ENCODE peak calls at places on chromosomes 7 and 10, in five cellular contexts. One of them, this sample, is unnamed.

GRCh38 chr10:49500420-49500819 is 38.5 kb downstream of the ERCC6 start:
- DNase-seq in IMR-90: no peak
- DNase-seq in osteoblast: no peak
- DNase-seq in body of pancreas: peak; percentile 35
- DNase-seq in CD4-positive, alpha-beta memory T cell: no peak
- DNase-seq in this sample: no peak

GRCh38 chr10:104146871-104147270 is 24.9 kb downstream of the SFR1 start:
- DNase-seq in CD4-positive, alpha-beta memory T cell: no peak
- DNase-seq in body of pancreas: no peak
- DNase-seq in IMR-90: no peak
- DNase-seq in osteoblast: no peak
- DNase-seq in this sample: no peak

GRCh38 chr10:5596611-5597341 is 69.6 kb downstream of the ASB13 start:
- DNase-seq in CD4-positive, alpha-beta memory T cell: no peak
- DNase-seq in osteoblast: peak; percentile 82
- DNase-seq in body of pancreas: no peak
- DNase-seq in IMR-90: no peak
- DNase-seq in this sample: no peak

GRCh38 chr7:55111007-55111406 is 92.2 kb downstream of the EGFR start:
- DNase-seq in IMR-90: peak; percentile 80
- DNase-seq in CD4-positive, alpha-beta memory T cell: no peak
- DNase-seq in osteoblast: no peak
- DNase-seq in body of pancreas: no peak
- DNase-seq in this sample: peak; percentile 66

GRCh38 chr7:32163141-32163806 is 93.1 kb upstream of the PDE1C start:
- DNase-seq in CD4-positive, alpha-beta memory T cell: no peak
- DNase-seq in osteoblast: peak; percentile 73
- DNase-seq in IMR-90: peak; percentile 85
- DNase-seq in body of pancreas: peak; percentile 42
- DNase-seq in this sample: peak; percentile 94

GRCh38 chr10:76729804-76730203 is 907.8 kb downstream of the KCNMA1 start:
- DNase-seq in IMR-90: no peak
- DNase-seq in CD4-positive, alpha-beta memory T cell: no peak
- DNase-seq in osteoblast: no peak
- DNase-seq in body of pancreas: no peak
- DNase-seq in this sample: no peak

GRCh38 chr10:69504576-69505250 is 53.4 kb downstream of the TSPAN15 start:
- DNase-seq in body of pancreas: no peak
- DNase-seq in CD4-positive, alpha-beta memory T cell: no peak
- DNase-seq in IMR-90: no peak
- DNase-seq in osteoblast: peak; percentile 85
- DNase-seq in this sample: no peak

GRCh38 chr7:143487566-143487965 is 9.9 kb downstream of the TAS2R41 start:
- DNase-seq in CD4-positive, alpha-beta memory T cell: no peak
- DNase-seq in osteoblast: no peak
- DNase-seq in body of pancreas: peak; percentile 25
- DNase-seq in IMR-90: peak; percentile 62
- DNase-seq in this sample: no peak

GRCh38 chr10:11684717-11685645 is 57.2 kb upstream of the ECHDC3 start:
- DNase-seq in osteoblast: peak; percentile 95
- DNase-seq in body of pancreas: peak; percentile 40
- DNase-seq in IMR-90: peak; percentile 86
- DNase-seq in CD4-positive, alpha-beta memory T cell: peak; percentile 80
- DNase-seq in this sample: no peak

GRCh38 chr10:61837748-61838055 is 63.8 kb upstream of the ARID5B start:
- DNase-seq in CD4-positive, alpha-beta memory T cell: no peak
- DNase-seq in osteoblast: no peak
- DNase-seq in IMR-90: no peak
- DNase-seq in body of pancreas: no peak
- DNase-seq in this sample: no peak

GRCh38 chr10:60809157-60809556 is 30.9 kb downstream of the CDK1 start:
- DNase-seq in body of pancreas: no peak
- DNase-seq in CD4-positive, alpha-beta memory T cell: no peak
- DNase-seq in osteoblast: no peak
- DNase-seq in IMR-90: peak; percentile 75
- DNase-seq in this sample: no peak

GRCh38 chr7:83547526-83547925 is 101.4 kb downstream of the SEMA3E start:
- DNase-seq in body of pancreas: peak; percentile 80
- DNase-seq in IMR-90: peak; percentile 39
- DNase-seq in osteoblast: no peak
- DNase-seq in CD4-positive, alpha-beta memory T cell: no peak
- DNase-seq in this sample: peak; percentile 30

GRCh38 chr10:22997102-22997501 is 69.2 kb downstream of the ARMC3 start:
- DNase-seq in IMR-90: peak; percentile 15
- DNase-seq in osteoblast: peak; percentile 68
- DNase-seq in body of pancreas: no peak
- DNase-seq in CD4-positive, alpha-beta memory T cell: no peak
- DNase-seq in this sample: peak; percentile 18

GRCh38 chr10:93059975-93060886 is at the start of gene CYP26C1:
- DNase-seq in body of pancreas: no peak
- DNase-seq in IMR-90: no peak
- DNase-seq in CD4-positive, alpha-beta memory T cell: no peak
- DNase-seq in osteoblast: peak; percentile 54
- DNase-seq in this sample: no peak

GRCh38 chr7:43071604-43072003 is 40.8 kb upstream of the HECW1 start:
- DNase-seq in osteoblast: no peak
- DNase-seq in body of pancreas: no peak
- DNase-seq in IMR-90: peak; percentile 1
- DNase-seq in CD4-positive, alpha-beta memory T cell: no peak
- DNase-seq in this sample: peak; percentile 21

GRCh38 chr7:17988858-17989257 is 38.8 kb downstream of the PRPS1L1 start:
- DNase-seq in IMR-90: no peak
- DNase-seq in CD4-positive, alpha-beta memory T cell: no peak
- DNase-seq in body of pancreas: no peak
- DNase-seq in osteoblast: no peak
- DNase-seq in this sample: no peak

GRCh38 chr10:17076626-17077025 is 53.0 kb downstream of the CUBN start:
- DNase-seq in body of pancreas: no peak
- DNase-seq in osteoblast: no peak
- DNase-seq in CD4-positive, alpha-beta memory T cell: no peak
- DNase-seq in IMR-90: no peak
- DNase-seq in this sample: no peak

GRCh38 chr7:23333671-23334246 is 34.6 kb downstream of the MALSU1 start:
- DNase-seq in CD4-positive, alpha-beta memory T cell: no peak
- DNase-seq in body of pancreas: no peak
- DNase-seq in osteoblast: peak; percentile 88
- DNase-seq in IMR-90: peak; percentile 96
- DNase-seq in this sample: peak; percentile 88

GRCh38 chr7:51325937-51326336 is 9.3 kb upstream of the COBL start:
- DNase-seq in body of pancreas: no peak
- DNase-seq in osteoblast: no peak
- DNase-seq in IMR-90: no peak
- DNase-seq in CD4-positive, alpha-beta memory T cell: no peak
- DNase-seq in this sample: no peak

GRCh38 chr10:91672021-91672608 is 39.2 kb upstream of the PPP1R3C start:
- DNase-seq in IMR-90: peak; percentile 82
- DNase-seq in body of pancreas: no peak
- DNase-seq in CD4-positive, alpha-beta memory T cell: no peak
- DNase-seq in osteoblast: peak; percentile 27
- DNase-seq in this sample: peak; percentile 64

GRCh38 chr7:7157887-7158271 is 24.5 kb upstream of the C1GALT1 start:
- DNase-seq in body of pancreas: no peak
- DNase-seq in IMR-90: peak; percentile 53
- DNase-seq in CD4-positive, alpha-beta memory T cell: no peak
- DNase-seq in osteoblast: no peak
- DNase-seq in this sample: no peak

GRCh38 chr7:69962856-69963149 is 364.5 kb downstream of the AUTS2 start:
- DNase-seq in CD4-positive, alpha-beta memory T cell: no peak
- DNase-seq in body of pancreas: no peak
- DNase-seq in IMR-90: no peak
- DNase-seq in osteoblast: no peak
- DNase-seq in this sample: peak; percentile 56

GRCh38 chr7:111104710-111105109 is 13.8 kb downstream of the LRRN3 start:
- DNase-seq in body of pancreas: no peak
- DNase-seq in osteoblast: no peak
- DNase-seq in IMR-90: no peak
- DNase-seq in CD4-positive, alpha-beta memory T cell: no peak
- DNase-seq in this sample: no peak

GRCh38 chr7:2520131-2520807 is 695 bp downstream of the LFNG start:
- DNase-seq in CD4-positive, alpha-beta memory T cell: no peak
- DNase-seq in osteoblast: peak; percentile 97
- DNase-seq in IMR-90: no peak
- DNase-seq in body of pancreas: peak; percentile 57
- DNase-seq in this sample: peak; percentile 23

GRCh38 chr7:101410743-101411476 is 48.2 kb downstream of the COL26A1 start:
- DNase-seq in CD4-positive, alpha-beta memory T cell: peak; percentile 22
- DNase-seq in body of pancreas: peak; percentile 41
- DNase-seq in IMR-90: no peak
- DNase-seq in osteoblast: peak; percentile 95
- DNase-seq in this sample: peak; percentile 42

GRCh38 chr7:155020996-155021395 is 18.1 kb upstream of the PAXIP1 start:
- DNase-seq in osteoblast: no peak
- DNase-seq in IMR-90: no peak
- DNase-seq in CD4-positive, alpha-beta memory T cell: no peak
- DNase-seq in body of pancreas: no peak
- DNase-seq in this sample: no peak

GRCh38 chr10:119651514-119652327 is 541 bp downstream of the BAG3 start:
- DNase-seq in osteoblast: peak; percentile 83
- DNase-seq in IMR-90: no peak
- DNase-seq in CD4-positive, alpha-beta memory T cell: peak; percentile 32
- DNase-seq in body of pancreas: peak; percentile 30
- DNase-seq in this sample: peak; percentile 59

DNA sequence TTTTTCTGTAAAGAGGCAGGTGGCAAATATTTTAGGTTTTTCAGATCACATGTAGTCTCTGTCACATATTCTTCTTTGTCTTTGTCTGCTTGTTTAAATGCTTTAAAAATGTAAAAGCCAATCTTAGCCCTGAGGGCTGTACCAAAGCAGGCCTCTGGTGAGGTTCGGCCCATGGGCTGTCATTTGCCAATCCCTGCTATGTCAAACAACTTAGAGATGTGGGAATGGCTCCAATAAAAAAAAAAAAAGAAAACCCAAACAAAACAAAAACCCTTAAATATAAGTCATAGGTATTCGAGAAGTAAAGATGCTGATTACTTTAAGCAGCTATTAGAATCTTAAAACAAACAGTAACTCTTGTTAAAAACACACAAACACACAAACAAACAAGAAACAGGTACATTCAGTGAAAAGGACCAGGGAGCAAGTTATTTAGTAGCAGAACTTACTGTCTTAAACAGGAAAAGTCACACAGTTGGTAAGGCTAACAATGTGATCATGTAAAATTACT is 61.4 kb upstream of the NAMPT start:
- DNase-seq in IMR-90: no peak
- DNase-seq in CD4-positive, alpha-beta memory T cell: no peak
- DNase-seq in osteoblast: peak; percentile 13
- DNase-seq in body of pancreas: no peak
- DNase-seq in this sample: no peak
- H3K4me1 ChIP-seq in IMR-90: peaks cover 3% of the 10 kb centered on the region
- H3K4me1 ChIP-seq in CD4-positive, alpha-beta memory T cell: peaks cover 26% of the 10 kb centered on the region
- H3K4me1 ChIP-seq in osteoblast: peaks cover 19% of the 10 kb centered on the region
- H3K4me1 ChIP-seq in body of pancreas: no peaks in the 10 kb centered on the region
- H3K4me1 ChIP-seq in this sample: no peaks in the 10 kb centered on the region

DNA sequence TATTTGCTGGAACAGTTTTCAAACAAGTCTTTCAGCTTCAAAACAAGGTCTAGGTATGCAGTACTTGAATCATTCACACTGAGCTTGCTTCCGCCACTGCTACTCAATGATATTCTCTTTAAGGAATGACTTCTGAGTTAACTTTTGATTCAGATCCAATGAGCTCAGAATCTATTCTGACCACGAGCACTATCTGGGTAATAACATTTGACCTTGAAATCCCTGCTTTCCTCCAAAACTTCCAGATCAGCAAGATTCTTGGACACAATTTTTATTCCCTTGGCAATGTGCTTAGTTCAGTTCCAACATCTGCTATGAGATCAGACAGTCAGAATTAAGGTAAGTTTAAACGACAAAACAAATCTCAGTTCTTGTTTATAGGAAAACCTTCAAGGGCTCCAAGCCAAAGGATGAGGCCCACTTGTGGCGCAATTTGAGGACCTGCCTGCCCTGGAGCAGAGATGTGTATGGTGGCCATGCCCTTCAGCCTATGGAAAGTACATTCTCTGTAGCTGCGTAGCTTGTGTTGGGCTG is 87.2 kb downstream of the RNF216 start:
- DNase-seq in IMR-90: peak; percentile 97
- DNase-seq in osteoblast: no peak
- DNase-seq in body of pancreas: no peak
- DNase-seq in CD4-positive, alpha-beta memory T cell: no peak
- DNase-seq in this sample: peak; percentile 81
- H3K4me1 ChIP-seq in IMR-90: peaks cover 55% of the 10 kb centered on the region
- H3K4me1 ChIP-seq in osteoblast: peaks cover 76% of the 10 kb centered on the region
- H3K4me1 ChIP-seq in body of pancreas: peaks cover 89% of the 10 kb centered on the region
- H3K4me1 ChIP-seq in CD4-positive, alpha-beta memory T cell: peaks cover 100% of the 10 kb centered on the region
- H3K4me1 ChIP-seq in this sample: peaks cover 89% of the 10 kb centered on the region

DNA sequence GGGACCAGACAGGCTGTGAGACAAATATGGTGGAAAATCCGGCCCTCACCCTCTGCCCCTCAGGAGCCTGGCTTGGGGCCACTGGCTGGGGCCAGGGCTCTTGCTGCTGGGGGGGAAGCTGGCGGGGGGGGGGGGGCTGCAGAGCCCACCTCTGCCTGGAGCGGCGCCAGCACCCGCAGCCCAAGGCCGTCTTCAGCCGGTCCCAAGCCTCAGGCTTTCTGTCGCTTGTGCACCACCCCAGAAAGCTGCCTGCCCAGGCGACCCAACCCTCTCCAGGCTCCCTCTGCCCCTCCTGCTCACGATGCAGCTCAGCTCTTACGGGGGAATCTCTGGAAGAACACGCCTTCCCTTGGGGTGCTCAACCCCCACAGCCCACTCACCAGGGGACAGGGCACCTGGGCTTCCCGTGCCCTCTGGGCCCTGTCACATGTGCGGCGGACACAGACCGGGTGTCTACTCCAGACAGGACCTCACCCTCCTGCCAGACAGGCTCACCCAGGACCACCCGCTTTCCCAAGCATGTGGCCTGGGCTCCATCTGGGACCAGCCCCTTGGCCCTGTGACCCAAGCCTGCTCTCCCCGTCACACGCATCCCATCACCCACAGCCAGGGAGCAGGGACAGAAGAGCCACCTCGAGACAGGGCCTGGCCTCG is 43.9 kb downstream of the DPYSL4 start:
- DNase-seq in body of pancreas: no peak
- DNase-seq in CD4-positive, alpha-beta memory T cell: no peak
- DNase-seq in IMR-90: no peak
- DNase-seq in osteoblast: peak; percentile 73
- DNase-seq in this sample: no peak
- H3K4me1 ChIP-seq in body of pancreas: no peaks in the 10 kb centered on the region
- H3K4me1 ChIP-seq in CD4-positive, alpha-beta memory T cell: peaks cover 16% of the 10 kb centered on the region
- H3K4me1 ChIP-seq in IMR-90: no peaks in the 10 kb centered on the region
- H3K4me1 ChIP-seq in osteoblast: no peaks in the 10 kb centered on the region
- H3K4me1 ChIP-seq in this sample: no peaks in the 10 kb centered on the region

DNA sequence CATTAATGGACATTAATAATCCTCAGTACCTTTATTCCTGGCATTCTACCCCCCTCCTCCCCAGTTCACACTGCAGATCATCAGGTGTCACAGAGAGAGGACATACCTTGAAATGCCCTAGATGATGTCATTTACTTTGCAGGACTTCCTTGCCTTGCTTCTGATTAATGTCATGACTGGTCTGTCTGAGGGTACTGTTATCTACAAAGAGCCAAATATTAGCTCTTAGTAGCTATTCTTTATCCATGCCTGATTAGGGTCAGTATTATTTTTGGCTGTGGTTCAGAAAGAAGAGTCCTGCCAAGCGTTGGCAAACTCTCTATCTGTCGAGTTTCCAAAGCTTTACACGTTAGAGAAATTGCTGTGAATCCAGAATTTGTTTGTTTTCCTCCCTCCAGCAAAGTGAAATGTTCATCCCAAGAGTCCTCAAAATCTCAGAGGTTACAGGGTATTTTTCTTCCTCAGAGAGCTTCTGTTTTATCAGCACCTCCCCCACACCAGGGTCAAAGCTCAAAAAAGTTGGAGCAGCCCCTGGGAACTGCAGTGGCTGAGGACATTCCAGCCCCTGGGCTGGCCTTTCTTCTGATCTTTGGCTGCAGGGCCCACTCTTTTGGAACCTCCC is 12.6 kb downstream of the SCD start:
- DNase-seq in body of pancreas: no peak
- DNase-seq in osteoblast: no peak
- DNase-seq in CD4-positive, alpha-beta memory T cell: no peak
- DNase-seq in IMR-90: no peak
- DNase-seq in this sample: peak; percentile 32
- H3K4me1 ChIP-seq in body of pancreas: peaks cover 23% of the 10 kb centered on the region
- H3K4me1 ChIP-seq in osteoblast: peaks cover under 1% of the 10 kb centered on the region
- H3K4me1 ChIP-seq in CD4-positive, alpha-beta memory T cell: no peaks in the 10 kb centered on the region
- H3K4me1 ChIP-seq in IMR-90: no peaks in the 10 kb centered on the region
- H3K4me1 ChIP-seq in this sample: peaks cover 34% of the 10 kb centered on the region